ENCODE peak calls at places on chromosome 4, in ten cellular contexts. R is mammary epithelial cell, W is esophagus muscularis mucosa, Z is K562, P is A549, F is IMR-90, L is lower leg skin, V is upper lobe of left lung, A is psoas muscle, T is neural progenitor cell. H is an unnamed sample.

GRCh38 chr4:3307060-3307459 is 14.2 kb downstream of the RGS12 start:
- DNase-seq in R (no peak), W (no peak), Z (no peak), P (no peak), F (no peak), L (no peak), V (no peak), A (no peak), T (no peak), H (no peak)

GRCh38 chr4:156829194-156829593 is 142.4 kb downstream of the PDGFC start:
- DNase-seq in R (peak), W (no peak), Z (no peak), P (no peak), F (peak), L (peak), V (no peak), A (no peak), T (no peak), H (no peak)

GRCh38 chr4:81807927-81808672 is 336.4 kb upstream of the RASGEF1B start:
- DNase-seq in R (peak), W (no peak), Z (peak), P (no peak), F (no peak), L (no peak), V (no peak), A (no peak), T (no peak), H (no peak)

GRCh38 chr4:98094118-98094517 is 49.2 kb downstream of the STPG2 start:
- DNase-seq in R (peak), W (no peak), Z (no peak), P (no peak), F (no peak), L (no peak), V (no peak), A (no peak), T (no peak), H (no peak)

GRCh38 chr4:113447695-113448265 is 313.8 kb downstream of the CAMK2D start:
- DNase-seq in R (no peak), W (no peak), Z (no peak), P (no peak), F (no peak), L (no peak), V (no peak), A (no peak), T (no peak), H (no peak)

GRCh38 chr4:88360256-88360655 is 18.4 kb upstream of the HERC6 start:
- DNase-seq in R (no peak), W (no peak), Z (no peak), P (no peak), F (no peak), L (no peak), V (no peak), A (no peak), T (no peak), H (no peak)

GRCh38 chr4:74692973-74693372 is 101.3 kb downstream of the BTC start:
- DNase-seq in R (no peak), W (no peak), Z (no peak), P (no peak), F (peak), L (no peak), V (no peak), A (no peak), T (no peak), H (no peak)

GRCh38 chr4:64340243-64341110 is 68.8 kb downstream of the TECRL start:
- DNase-seq in R (no peak), W (no peak), Z (no peak), P (no peak), F (no peak), L (no peak), V (no peak), A (no peak), T (no peak), H (no peak)

GRCh38 chr4:145207934-145208333 is 27.5 kb upstream of the OTUD4 start:
- DNase-seq in R (peak), W (no peak), Z (no peak), P (no peak), F (no peak), L (no peak), V (no peak), A (no peak), T (no peak), H (no peak)

DNA sequence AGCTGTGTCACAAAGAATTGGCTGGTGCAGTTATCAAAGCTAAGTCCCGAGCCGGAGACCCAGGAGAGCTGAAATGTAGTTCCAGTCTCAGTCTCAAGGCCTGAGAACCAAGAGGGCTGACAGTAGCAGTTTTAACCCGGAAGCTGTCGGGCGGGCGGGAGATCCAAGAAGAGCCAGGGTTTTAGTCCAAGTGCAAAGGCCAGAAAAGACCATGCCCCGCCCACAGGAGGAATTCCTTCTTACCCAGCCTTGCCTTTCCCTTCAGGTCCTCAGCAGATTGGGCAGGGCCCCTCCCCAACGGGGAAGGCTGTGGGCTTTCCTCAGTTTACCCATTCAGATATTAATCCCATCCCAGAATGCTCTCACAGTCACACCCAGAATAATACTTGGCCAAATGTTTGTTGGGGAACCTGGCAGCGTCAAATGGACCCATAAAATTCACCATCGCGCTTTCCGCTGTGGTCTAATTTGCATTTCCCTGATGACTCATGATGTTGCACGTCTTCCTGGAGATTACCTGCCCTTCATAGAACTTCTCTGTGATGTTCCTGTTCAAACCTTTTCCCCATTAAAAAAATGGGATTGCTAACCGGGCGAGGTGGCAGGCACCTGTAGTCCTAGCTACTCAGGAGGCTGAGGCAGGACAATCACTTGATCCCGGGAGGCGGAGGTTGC is 16.2 kb downstream of the MAEA start:
- DNase-seq in R (no peak), W (no peak), Z (no peak), P (no peak), F (no peak), L (no peak), V (no peak), A (no peak), T (no peak), H (no peak)
- TF ChIP-seq CTCF in R (no peak), W (no peak), Z (no peak), P (no peak), F (no peak), L (no peak), V (no peak), A (no peak), T (no peak), H (no peak)

GRCh38 chr4:173609158-173609557 is 79.1 kb upstream of the HAND2 start:
- DNase-seq in R (no peak), W (no peak), Z (no peak), P (no peak), F (no peak), L (no peak), V (no peak), A (no peak), T (no peak), H (no peak)
- H3K4me3 ChIP-seq in R (no peak), W (no peak), Z (peak), P (peak), F (no peak), L (no peak), V (no peak), A (no peak), T (peak), H (no peak)

GRCh38 chr4:41839945-41840854 is 91.7 kb upstream of the PHOX2B start:
- DNase-seq in R (peak), W (no peak), Z (no peak), P (no peak), F (no peak), L (no peak), V (no peak), A (no peak), T (no peak), H (no peak)
- TF ChIP-seq CTCF in R (no peak), W (no peak), Z (no peak), P (no peak), F (no peak), L (no peak), V (no peak), A (no peak), T (no peak), H (no peak)

DNA sequence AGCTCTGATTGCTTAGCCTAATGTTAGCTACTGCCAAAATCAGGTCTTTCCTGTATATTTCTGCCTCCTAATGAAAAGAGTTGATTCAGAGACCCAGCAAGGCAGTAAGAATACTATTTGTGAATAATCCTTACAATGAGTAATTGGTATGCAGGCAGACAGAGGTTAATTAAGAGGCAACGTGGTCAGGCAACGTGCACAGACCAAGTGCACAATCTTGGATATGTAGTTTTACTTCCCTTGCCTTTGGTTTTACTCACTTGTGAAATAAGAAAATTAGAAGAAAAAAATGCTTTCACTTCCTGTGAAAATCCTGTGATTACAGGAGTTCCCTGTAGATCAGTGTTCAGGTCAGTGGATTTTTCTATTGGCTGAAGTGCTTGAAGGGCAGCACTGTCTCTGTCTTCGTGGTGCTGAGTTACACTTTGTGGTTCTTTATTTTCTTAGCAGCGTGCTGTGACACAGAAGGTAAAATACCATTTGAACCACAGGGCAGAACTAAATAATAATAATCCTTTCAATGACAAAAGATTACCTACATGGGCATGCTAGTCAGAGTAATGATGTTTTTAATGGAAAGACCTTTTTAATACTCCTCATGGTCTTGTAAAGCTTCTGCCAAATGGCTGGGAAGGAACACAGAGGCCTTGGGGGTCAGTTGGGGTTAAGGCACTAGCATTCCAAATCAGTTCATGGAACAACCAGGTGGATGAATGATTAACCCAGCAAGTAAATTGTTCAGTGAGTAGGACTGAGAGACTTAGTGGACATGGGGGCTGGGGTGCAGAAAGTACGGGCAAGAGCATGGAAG is 430.9 kb downstream of the MAPK10 start:
- DNase-seq in R (peak), W (no peak), Z (no peak), P (peak), F (peak), L (no peak), V (peak), A (no peak), T (peak), H (no peak)
- H3K4me3 ChIP-seq in R (no peak), W (no peak), Z (no peak), P (peak), F (no peak), L (no peak), V (peak), A (no peak), T (no peak), H (no peak)

DNA sequence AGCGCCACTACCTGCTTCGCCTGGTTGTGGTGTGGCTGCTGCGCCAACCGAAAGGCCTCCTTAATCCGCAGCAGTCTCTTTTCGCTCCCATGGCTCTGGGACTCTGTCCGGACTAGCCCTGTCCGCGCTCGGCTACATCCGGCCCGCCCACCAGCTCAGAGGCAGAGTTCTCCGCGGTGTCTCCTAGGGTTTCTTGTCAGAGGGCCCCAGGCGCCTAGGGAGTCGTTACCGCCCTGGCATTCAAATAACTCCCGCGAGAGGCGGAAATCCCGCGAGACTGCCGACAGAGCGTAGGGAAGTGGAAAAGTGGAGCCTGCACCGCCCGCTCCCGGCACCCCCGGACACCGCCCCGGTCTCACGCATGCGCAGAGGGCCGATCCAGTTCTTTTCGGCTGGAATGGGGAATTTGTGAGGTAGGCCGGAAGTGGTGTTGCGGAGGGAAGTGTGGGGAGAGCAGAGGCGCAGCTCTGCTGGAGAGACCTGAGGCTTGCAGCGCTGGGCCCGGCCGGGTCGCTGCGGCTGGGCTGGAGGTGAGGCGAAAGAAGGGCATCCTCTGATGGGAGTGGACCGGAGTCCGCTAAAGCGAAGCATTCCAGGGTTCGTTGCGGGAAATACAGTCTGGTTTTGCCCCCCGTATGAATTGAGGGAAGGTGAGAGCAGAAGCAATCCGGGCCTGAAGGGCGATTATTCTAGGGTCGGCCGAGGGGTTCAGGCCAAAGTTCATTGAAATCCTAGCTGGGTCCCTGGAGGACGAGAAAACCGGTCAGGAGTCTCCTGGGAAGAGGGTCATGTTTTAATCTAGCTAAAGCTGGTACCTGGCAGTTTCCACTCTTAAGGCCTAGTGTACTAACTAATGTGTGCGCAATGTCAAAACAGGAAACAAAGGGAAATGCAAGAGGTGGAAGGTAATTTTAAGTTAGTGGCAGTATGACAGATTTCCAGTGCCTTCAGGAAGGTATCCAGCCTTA is at the start of gene FAM200B:
- DNase-seq in R (peak), W (peak), Z (peak), P (peak), F (peak), L (peak), V (peak), A (peak), T (peak), H (peak)
- TF ChIP-seq CTCF in R (peak), W (peak), Z (peak), P (no peak), F (peak), L (no peak), V (peak), A (no peak), T (peak), H (no peak)

GRCh38 chr4:58940167-58940566 is 1830.0 kb upstream of the IGFBP7 start:
- DNase-seq in R (no peak), W (no peak), Z (no peak), P (no peak), F (no peak), L (no peak), V (no peak), A (no peak), T (no peak), H (no peak)
- H3K4me3 ChIP-seq in R (no peak), W (no peak), Z (no peak), P (peak), F (no peak), L (no peak), V (no peak), A (no peak), T (no peak), H (no peak)

DNA sequence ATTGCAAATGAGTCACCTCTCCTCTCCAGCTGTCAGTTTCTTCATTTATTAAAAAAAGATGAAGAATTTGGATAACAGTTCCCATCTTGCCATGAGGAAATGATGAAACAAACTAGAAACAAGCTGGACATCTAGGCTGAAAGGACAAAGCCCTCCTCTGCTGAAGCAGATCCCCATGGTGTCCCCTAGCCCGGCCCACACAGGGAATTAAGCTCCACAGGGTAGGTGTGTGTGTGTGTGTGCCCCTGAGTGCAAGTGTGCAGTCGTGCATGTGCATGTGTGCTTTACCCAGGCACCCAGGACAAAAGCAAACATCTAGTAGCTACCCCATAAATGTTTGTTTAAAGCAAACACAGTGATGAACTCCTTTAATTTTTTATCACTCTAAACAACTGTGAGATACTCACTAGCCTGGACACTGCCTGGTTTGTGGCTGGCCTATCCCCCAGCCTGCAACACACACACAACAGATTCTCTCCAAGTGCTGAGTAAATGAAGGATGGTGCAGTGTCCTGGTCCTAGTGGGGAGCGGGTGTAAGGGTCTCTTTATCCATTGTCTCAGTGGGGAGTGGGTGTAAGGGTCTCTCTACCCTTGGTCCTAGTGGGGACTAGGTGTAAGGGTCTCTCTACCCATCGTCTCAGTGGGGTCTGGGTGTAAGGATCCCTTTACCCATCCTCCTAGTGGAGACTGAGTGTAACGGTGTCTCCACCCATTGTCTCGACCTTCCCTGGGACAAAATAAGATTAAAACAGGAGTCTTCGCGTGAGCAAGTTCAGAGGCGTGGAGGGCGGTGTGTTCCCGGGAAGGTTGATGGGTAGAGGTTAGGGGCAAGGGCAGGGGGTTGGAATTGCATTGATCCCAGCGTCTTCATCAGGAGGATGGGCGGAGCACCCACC is 688 bp upstream of the EVC start:
- DNase-seq in R (peak), W (no peak), Z (no peak), P (peak), F (peak), L (no peak), V (peak), A (no peak), T (peak), H (no peak)
- TF ChIP-seq CTCF in R (peak), W (peak), Z (no peak), P (no peak), F (peak), L (no peak), V (no peak), A (no peak), T (peak), H (peak)

GRCh38 chr4:24471623-24472510 is 112.5 kb downstream of the DHX15 start:
- DNase-seq in R (no peak), W (no peak), Z (no peak), P (peak), F (no peak), L (no peak), V (no peak), A (peak), T (peak), H (no peak)

GRCh38 chr4:24475756-24476155 is 108.6 kb downstream of the DHX15 start:
- DNase-seq in R (no peak), W (no peak), Z (no peak), P (no peak), F (no peak), L (no peak), V (no peak), A (no peak), T (no peak), H (no peak)

GRCh38 chr4:24470681-24471622 is 113.4 kb downstream of the DHX15 start:
- DNase-seq in R (peak), W (no peak), Z (no peak), P (peak), F (peak), L (peak), V (no peak), A (peak), T (peak), H (no peak)

GRCh38 chr4:24472514-24473308 is 111.6 kb downstream of the DHX15 start:
- DNase-seq in R (peak), W (peak), Z (peak), P (peak), F (peak), L (peak), V (peak), A (peak), T (peak), H (peak)

GRCh38 chr4:24473309-24473721 is 111.0 kb downstream of the DHX15 start:
- DNase-seq in R (peak), W (no peak), Z (peak), P (peak), F (peak), L (no peak), V (no peak), A (peak), T (peak), H (no peak)
- H3K4me3 ChIP-seq in R (peak), W (peak), Z (peak), P (peak), F (peak), L (no peak), V (peak), A (peak), T (peak), H (peak)

H was measured in GM12864.